ENCODE peak calls at places on chromosomes 3 and 15, in nine cellular contexts. B is activated T-helper 1 cell treated with Interleukin-2 at 50 U/mL for 16 hours, D is left ventricle myocardium superior, F is foreskin fibroblast, R is thoracic aorta, W is retinal pigment epithelial cell, Y is KG1, K is NCI-H446, N is T-cell. E is an unnamed sample.

GRCh38 chr15:55993111-55993803 is at the start of gene NEDD4:
- DNase-seq in B (peak; percentile 64), D (peak; percentile 91), F (peak; percentile 88), R (peak; percentile 67), W (peak; percentile 62), Y (peak; percentile 64), K (peak; percentile 14), N (peak; percentile 59), E (peak; percentile 45)

GRCh38 chr3:53274938-53275666 is 19.3 kb upstream of the TKT start:
- DNase-seq in B (no peak), D (no peak), F (no peak), R (no peak), W (no peak), Y (peak; percentile 45), K (no peak), N (peak; percentile 21), E (no peak)

GRCh38 chr3:169348981-169349942 is 314.2 kb downstream of the MECOM start:
- DNase-seq in B (no peak), D (no peak), F (no peak), R (no peak), W (no peak), Y (no peak), K (no peak), N (no peak), E (no peak)

GRCh38 chr3:197746801-197747237 is 2.9 kb upstream of the FYTTD1 start:
- DNase-seq in B (no peak), D (no peak), F (no peak), R (no peak), W (no peak), Y (no peak), K (no peak), N (no peak), E (no peak)

GRCh38 chr3:167102071-167102470 is 278.0 kb downstream of the ZBBX start:
- DNase-seq in B (no peak), D (no peak), F (no peak), R (no peak), W (no peak), Y (no peak), K (no peak), N (no peak), E (no peak)

GRCh38 chr3:80542476-80542875 is 774.7 kb upstream of the ROBO1 start:
- DNase-seq in B (no peak), D (no peak), F (no peak), R (no peak), W (no peak), Y (no peak), K (no peak), N (no peak), E (no peak)

GRCh38 chr15:83904107-83904720 is 250.3 kb downstream of the ADAMTSL3 start:
- DNase-seq in B (no peak), D (no peak), F (no peak), R (no peak), W (no peak), Y (no peak), K (no peak), N (no peak), E (no peak)

GRCh38 chr3:46936733-46937250 is 39.8 kb downstream of the CCDC12 start:
- DNase-seq in B (no peak), D (no peak), F (peak; percentile 64), R (no peak), W (no peak), Y (no peak), K (no peak), N (no peak), E (no peak)

GRCh38 chr3:42780892-42781700 is 8.0 kb upstream of the CCDC13 start:
- DNase-seq in B (no peak), D (no peak), F (peak; percentile 77), R (no peak), W (no peak), Y (no peak), K (peak; percentile 18), N (peak; percentile 24), E (peak; percentile 3)

GRCh38 chr3:155194973-155195372 is 98.5 kb downstream of the STRIT1 start:
- DNase-seq in B (no peak), D (no peak), F (no peak), R (no peak), W (no peak), Y (no peak), K (no peak), N (no peak), E (no peak)

GRCh38 chr15:26690778-26691177 is 82.1 kb downstream of the GABRB3 start:
- DNase-seq in B (no peak), D (no peak), F (no peak), R (no peak), W (no peak), Y (no peak), K (no peak), N (no peak), E (no peak)

GRCh38 chr3:111850481-111850880 is 8.6 kb upstream of the PHLDB2 start:
- DNase-seq in B (no peak), D (no peak), F (peak; percentile 80), R (no peak), W (no peak), Y (no peak), K (no peak), N (no peak), E (no peak)

E was measured in DMS 273 treated with DMSO at 0.1 percent for 48 hours.